ENCODE peak calls at places on chromosome X, in four cellular contexts. L is tibial nerve, Z is GM23248, C is iPS DF 6.9. Q is an unnamed sample. For H3K4me1, the result is how much of the 10 kb centered on the place peaks cover.

GRCh38 chrX:140817943-140818342 is 108.4 kb downstream of the LINC00632 start:
- DNase-seq in C (no peak), Z (peak), L (peak), Q (no peak)

GRCh38 chrX:41827886-41828285 is 95.5 kb downstream of the CASK start:
- DNase-seq in L (no peak), C (no peak), Z (peak), Q (no peak)

GRCh38 chrX:47232197-47232802 is 509 bp upstream of the USP11 start:
- DNase-seq in Z (no peak), C (no peak), L (no peak), Q (no peak)

GRCh38 chrX:70176938-70177533 is at the start of gene DGAT2L6:
- DNase-seq in Z (no peak), C (no peak), L (no peak), Q (no peak)

GRCh38 chrX:129773649-129774458 is 5.9 kb upstream of the SASH3 start:
- DNase-seq in C (no peak), L (no peak), Z (no peak), Q (no peak)

GRCh38 chrX:88284844-88285243 is 462.2 kb upstream of the CPXCR1 start:
- DNase-seq in Z (no peak), L (no peak), C (no peak), Q (no peak)

GRCh38 chrX:142702749-142703148 is 323.0 kb upstream of the SPANXN4 start:
- DNase-seq in Z (no peak), C (no peak), L (no peak), Q (no peak)

GRCh38 chrX:80828232-80828631 is 18.6 kb upstream of the BRWD3 start:
- DNase-seq in Z (no peak), C (no peak), L (no peak), Q (no peak)

GRCh38 chrX:7146703-7147430 is 645 bp upstream of the STS start:
- DNase-seq in L (peak), C (no peak), Z (peak), Q (no peak)

GRCh38 chrX:13007519-13008188 is 32.7 kb downstream of the TMSB4X start:
- DNase-seq in C (no peak), L (no peak), Z (peak), Q (no peak)

GRCh38 chrX:39018526-39018925 is 217.3 kb downstream of the MID1IP1 start:
- DNase-seq in C (no peak), Z (no peak), L (no peak), Q (no peak)

GRCh38 chrX:68868316-68868715 is 39.5 kb downstream of the EFNB1 start:
- DNase-seq in Z (no peak), C (no peak), L (no peak), Q (no peak)

GRCh38 chrX:10529344-10529743 is 91.0 kb downstream of the MID1 start:
- DNase-seq in Z (peak), C (no peak), L (no peak), Q (no peak)

GRCh38 chrX:2697741-2698294 is 6.7 kb downstream of the CD99 start:
- DNase-seq in C (no peak), Z (no peak), L (no peak), Q (no peak)

GRCh38 chrX:2694868-2695267 is 3.8 kb downstream of the CD99 start:
- DNase-seq in L (no peak), Z (peak), C (no peak), Q (no peak)

GRCh38 chrX:2699959-2700358 is 8.9 kb downstream of the CD99 start:
- DNase-seq in Z (no peak), C (no peak), L (no peak), Q (no peak)

GRCh38 chrX:2698604-2699003 is 7.5 kb downstream of the CD99 start:
- DNase-seq in C (no peak), Z (no peak), L (no peak), Q (no peak)

DNA sequence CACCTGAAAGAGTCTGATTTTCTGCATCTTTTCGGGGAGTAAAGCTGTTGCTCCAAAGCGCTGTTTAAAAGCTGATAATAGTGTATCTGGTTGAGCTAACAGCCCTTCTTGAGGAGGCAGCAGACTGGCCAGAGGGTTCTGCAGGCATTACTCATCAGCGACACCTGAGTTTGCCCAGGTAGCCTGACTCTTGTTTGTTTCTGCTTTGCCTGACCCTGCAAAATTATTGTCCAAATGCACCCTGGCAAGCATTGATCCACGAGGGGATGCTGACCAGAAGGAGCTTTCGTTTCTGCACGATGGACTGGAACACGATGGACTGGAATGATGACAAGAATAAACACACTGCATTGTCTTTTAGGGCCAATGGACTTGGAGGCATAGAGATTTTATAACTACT is 6.2 kb downstream of the CD99 start:
- DNase-seq in L (no peak), Z (peak), C (no peak), Q (no peak)
- H3K4me1 ChIP-seq in L (under half), Z (under half), C (under half), Q (half or more)

DNA sequence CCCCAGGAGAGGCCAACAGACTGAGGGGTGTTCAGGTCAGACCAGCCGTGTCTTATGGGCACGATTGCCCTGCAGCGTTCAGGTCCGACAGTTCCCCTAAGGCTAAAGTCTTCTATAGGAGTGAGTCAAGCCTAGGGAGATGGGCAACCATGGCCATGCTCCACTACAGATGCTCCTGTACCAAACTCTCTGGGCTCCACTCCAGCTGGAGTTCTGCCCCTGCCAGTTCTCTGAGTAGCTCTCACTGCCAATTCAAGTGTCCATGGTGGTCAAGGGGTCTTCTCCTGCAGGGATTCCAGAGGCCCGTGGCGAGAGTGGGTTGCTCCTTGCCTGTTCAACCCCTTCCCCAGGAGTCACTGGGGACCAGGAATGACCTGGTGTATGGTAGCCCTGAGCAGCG is 38.2 kb downstream of the BEX3 start:
- DNase-seq in Z (no peak), L (no peak), C (no peak), Q (no peak)
- H3K27ac ChIP-seq in Z (no peak), L (no peak), C (no peak), Q (no peak)

DNA sequence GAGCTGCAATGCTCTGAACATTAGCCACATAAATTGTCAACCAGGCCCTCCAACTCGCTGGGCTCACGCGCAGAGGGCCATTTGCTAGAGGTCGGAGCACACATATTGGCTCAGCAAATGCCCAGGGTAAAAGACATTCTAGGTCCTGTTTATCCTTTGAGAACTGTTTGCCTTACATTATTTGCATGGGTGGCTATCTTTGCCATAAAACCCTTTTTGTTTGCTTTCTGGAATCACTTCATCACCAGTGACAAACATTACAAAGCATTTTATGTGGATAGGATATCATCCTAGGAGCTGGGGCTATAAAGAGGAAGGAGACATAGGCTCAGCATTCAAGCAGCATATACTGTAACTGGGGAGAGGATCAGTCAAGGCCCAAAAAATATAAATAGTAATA is 149.2 kb upstream of the RAI2 start:
- DNase-seq in C (no peak), Z (no peak), L (no peak), Q (no peak)
- H3K4me1 ChIP-seq in C (under half), Z (under half), L (under half), Q (under half)

DNA sequence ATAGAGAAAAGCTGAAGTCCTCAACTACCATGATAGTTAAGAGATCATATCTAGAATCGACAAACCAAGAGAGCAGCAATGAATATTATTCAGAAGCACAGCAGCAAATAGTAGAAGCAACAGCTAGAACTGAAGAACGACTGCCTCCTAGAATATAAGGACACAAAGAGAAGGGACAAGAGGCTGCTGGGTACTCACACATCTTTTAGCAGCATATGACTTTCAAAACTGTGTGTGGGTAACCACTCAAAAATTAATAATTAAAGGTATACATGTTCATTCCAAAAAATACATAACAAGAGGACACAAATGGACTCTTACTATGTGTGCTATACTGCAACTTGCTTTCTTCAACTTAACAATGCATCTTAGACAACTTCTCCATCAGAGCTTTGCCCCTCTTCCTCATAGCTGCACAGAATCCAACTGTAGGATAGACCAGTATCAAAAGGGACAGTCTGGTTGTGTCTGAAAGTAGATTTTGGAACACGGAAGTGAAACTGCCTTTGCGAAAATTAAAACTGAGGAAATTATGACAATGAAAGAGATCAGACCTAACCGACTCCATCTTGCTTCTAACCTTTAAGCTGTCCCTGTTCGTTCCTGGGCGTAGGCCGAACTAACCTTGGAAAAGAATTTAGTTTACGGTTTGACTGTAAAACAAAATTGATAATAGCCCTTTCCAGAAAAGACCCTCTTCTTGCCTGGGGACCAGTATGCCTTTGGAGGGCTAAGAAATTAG is 125.7 kb downstream of the SH3KBP1 start:
- DNase-seq in L (no peak), C (no peak), Z (no peak), Q (no peak)
- H3K27ac ChIP-seq in L (no peak), C (no peak), Z (no peak), Q (no peak)

GRCh38 chrX:107750263-107750662 is 25.3 kb downstream of the TSC22D3 start:
- DNase-seq in L (no peak), C (no peak), Z (no peak), Q (no peak)

GRCh38 chrX:107752037-107752436 is 23.6 kb downstream of the TSC22D3 start:
- DNase-seq in L (no peak), Z (no peak), C (no peak), Q (no peak)

GRCh38 chrX:107747596-107748161 is 27.9 kb downstream of the TSC22D3 start:
- DNase-seq in Z (peak), C (no peak), L (peak), Q (no peak)

GRCh38 chrX:107751127-107751526 is 24.5 kb downstream of the TSC22D3 start:
- DNase-seq in Z (no peak), C (no peak), L (no peak), Q (no peak)

DNA sequence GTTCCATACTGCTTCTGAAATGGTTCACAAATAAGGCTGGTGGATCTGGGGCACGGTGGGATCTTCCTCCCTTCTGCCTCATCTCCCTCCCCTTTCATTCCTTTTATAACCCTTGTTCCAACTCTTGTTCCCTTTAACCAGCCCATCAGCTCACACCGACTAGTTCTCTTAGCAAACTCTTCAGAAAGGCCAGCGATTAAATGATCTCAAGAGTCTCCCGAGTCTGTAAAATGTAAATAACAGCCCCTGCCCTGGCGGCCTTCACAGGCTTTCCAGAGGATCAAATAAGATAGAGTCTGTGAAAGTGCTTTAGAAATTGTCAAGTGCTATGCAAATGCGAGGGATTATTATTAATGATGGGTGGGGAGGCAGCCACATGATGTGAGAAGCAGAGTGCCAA is 27.1 kb downstream of the TSC22D3 start:
- DNase-seq in Z (no peak), L (no peak), C (no peak), Q (no peak)
- H3K4me1 ChIP-seq in Z (under half), L (under half), C (under half), Q (under half)

DNA sequence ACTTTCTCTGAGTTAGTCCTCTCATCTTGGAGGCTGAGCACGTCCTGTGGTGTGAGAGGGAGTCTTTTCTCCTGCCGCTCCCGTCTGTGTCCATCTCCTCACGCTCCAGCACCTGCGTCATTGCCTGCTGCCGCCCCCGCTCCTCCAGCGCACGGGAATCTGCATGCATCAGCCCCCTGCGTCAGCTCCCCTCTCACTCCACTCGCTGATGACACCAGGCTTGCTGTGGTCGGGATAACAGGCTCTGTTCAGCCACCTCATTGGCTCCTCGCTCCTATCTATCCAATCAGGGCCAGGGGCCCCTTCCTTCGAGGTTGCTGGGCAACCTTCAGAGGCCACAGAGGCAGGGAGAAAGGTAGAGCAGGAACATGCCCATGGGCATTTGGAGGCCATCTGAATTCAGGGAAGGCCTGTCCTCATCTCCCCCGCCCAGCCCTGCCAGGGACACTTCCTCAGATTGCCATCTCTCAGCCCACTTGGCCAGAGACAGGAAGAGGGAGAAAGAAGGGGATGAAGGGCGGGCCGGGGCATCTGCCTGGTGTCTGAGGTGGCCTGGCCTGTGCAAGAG is 9.3 kb downstream of the ZNF185 start:
- DNase-seq in C (no peak), L (no peak), Z (peak), Q (no peak)
- H3K27ac ChIP-seq in C (no peak), L (no peak), Z (no peak), Q (no peak)

GRCh38 chrX:2693123-2693438 is 2.0 kb downstream of the CD99 start:
- DNase-seq in C (no peak), Z (peak), L (no peak), Q (no peak)

GRCh38 chrX:2692221-2693122 is 1.4 kb downstream of the CD99 start:
- DNase-seq in C (no peak), L (no peak), Z (peak), Q (no peak)

GRCh38 chrX:2700405-2701320 is 9.6 kb downstream of the CD99 start:
- DNase-seq in L (no peak), C (no peak), Z (no peak), Q (no peak)

GRCh38 chrX:2693526-2694002 is 2.5 kb downstream of the CD99 start:
- DNase-seq in C (no peak), Z (peak), L (no peak), Q (no peak)

DNA sequence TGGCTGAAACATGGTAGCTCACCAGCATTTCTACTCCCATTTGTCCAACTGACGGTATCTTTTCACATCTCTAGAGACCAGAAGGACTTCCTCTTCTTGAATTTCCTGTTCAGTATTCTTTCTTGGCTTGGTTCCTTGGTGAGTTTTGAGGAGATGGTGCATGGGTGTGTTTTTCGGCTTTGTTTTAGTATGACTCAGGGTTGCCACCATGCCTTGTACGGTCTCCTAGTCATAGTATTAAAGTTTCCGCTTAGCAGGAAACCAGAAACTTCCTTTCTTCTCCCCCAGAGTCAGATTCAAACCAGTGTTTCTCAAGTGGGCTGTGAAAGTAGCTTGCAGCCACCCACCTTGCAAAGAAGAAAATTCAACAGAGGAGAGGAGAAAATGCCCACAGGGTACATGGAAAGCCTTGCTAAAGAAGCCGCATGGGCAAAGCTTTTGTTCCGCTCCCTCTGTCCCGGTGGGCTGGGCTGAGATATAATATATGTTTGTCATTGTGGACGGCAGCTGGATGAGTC is 5.7 kb downstream of the CD99 start:
- DNase-seq in L (no peak), C (no peak), Z (peak), Q (peak)
- H3K4me1 ChIP-seq in L (under half), C (under half), Z (under half), Q (half or more)

GRCh38 chrX:101686574-101686973 is 26.9 kb upstream of the ARMCX2 start:
- DNase-seq in Z (no peak), C (no peak), L (no peak), Q (no peak)

GRCh38 chrX:101691823-101692222 is 32.2 kb upstream of the ARMCX2 start:
- DNase-seq in L (no peak), Z (no peak), C (no peak), Q (no peak)

GRCh38 chrX:101682723-101683122 is 23.1 kb upstream of the ARMCX2 start:
- DNase-seq in C (no peak), Z (peak), L (no peak), Q (no peak)

DNA sequence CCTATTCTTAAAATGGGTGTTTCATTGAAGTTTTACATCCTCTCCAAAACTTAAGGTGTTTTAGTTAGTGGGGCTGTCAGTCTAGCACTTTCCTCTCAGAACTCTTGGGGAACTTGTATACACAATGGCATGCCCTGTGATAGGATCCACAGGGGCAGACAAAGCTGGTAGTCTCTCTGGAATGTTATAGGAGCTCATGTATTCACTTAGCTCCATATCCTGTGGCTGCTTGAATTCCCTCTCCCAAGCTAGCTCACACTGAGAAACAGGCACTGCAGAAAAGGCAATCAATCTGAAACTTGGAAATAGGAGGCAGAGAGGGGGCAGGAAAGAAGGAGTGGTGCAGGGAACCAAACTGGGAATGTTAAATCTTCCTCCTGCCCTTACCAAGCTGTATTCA is 26.3 kb upstream of the ARMCX2 start:
- DNase-seq in L (no peak), C (no peak), Z (no peak), Q (no peak)
- H3K27ac ChIP-seq in L (no peak), C (no peak), Z (no peak), Q (no peak)

DNA sequence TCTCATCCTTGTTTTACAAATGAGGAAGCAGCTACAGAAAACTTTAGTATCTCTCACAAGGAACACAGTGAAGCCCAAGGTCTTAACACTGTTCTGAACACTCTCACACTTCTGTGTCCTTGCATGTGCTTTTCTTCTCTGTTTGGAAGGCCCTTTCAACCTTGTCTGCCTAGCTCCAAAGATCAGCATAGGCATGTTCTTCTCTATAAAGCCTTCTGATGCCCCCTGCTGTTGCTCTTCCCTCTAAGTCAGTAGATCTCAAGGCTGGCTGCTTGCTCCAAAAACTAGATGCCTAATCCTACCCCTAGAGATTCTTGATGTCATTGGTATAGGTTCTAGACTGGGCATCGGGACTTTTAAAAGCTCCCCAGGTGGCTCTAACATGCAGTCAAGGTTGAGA is 5.9 kb downstream of the APOO start:
- DNase-seq in C (no peak), L (peak), Z (peak), Q (no peak)
- H3K4me1 ChIP-seq in C (under half), L (under half), Z (half or more), Q (under half)

GRCh38 chrX:15214614-15215013 is 55.3 kb downstream of the ASB9 start:
- DNase-seq in Z (no peak), C (no peak), L (no peak), Q (no peak)

GRCh38 chrX:15221321-15221720 is 48.6 kb downstream of the ASB9 start:
- DNase-seq in Z (no peak), L (no peak), C (no peak), Q (no peak)

GRCh38 chrX:15215366-15215765 is 54.5 kb downstream of the ASB9 start:
- DNase-seq in C (no peak), Z (no peak), L (no peak), Q (no peak)

GRCh38 chrX:15216280-15216679 is 53.6 kb downstream of the ASB9 start:
- DNase-seq in Z (no peak), C (no peak), L (no peak), Q (no peak)
- H3K27ac ChIP-seq in Z (no peak), C (no peak), L (no peak), Q (no peak)